ENCODE peak calls at places on chromosomes 16 and 17, in ten cellular contexts. One of them, this sample, is unnamed.

GRCh38 chr17:81867952-81868673 is 3.0 kb downstream of the ARHGDIA start:
- DNase-seq in pancreas: peak; percentile 44
- DNase-seq in OCI-LY7: peak; percentile 31
- DNase-seq in IMR-90: no peak
- DNase-seq in H1: no peak
- DNase-seq in esophagus squamous epithelium: no peak
- DNase-seq in cardiac muscle cell: no peak
- DNase-seq in HepG2: no peak
- DNase-seq in neural progenitor cell: no peak
- DNase-seq in heart right ventricle: no peak
- DNase-seq in this sample: no peak

GRCh38 chr17:73003487-73003886 is 89.0 kb downstream of the SLC39A11 start:
- DNase-seq in pancreas: peak; percentile 33
- DNase-seq in cardiac muscle cell: no peak
- DNase-seq in heart right ventricle: no peak
- DNase-seq in HepG2: peak; percentile 41
- DNase-seq in esophagus squamous epithelium: no peak
- DNase-seq in OCI-LY7: no peak
- DNase-seq in IMR-90: no peak
- DNase-seq in neural progenitor cell: no peak
- DNase-seq in H1: no peak
- DNase-seq in this sample: no peak

GRCh38 chr16:87543436-87544191 is 50.8 kb upstream of the ZCCHC14 start:
- DNase-seq in heart right ventricle: peak; percentile 40
- DNase-seq in H1: no peak
- DNase-seq in esophagus squamous epithelium: no peak
- DNase-seq in HepG2: no peak
- DNase-seq in neural progenitor cell: no peak
- DNase-seq in pancreas: no peak
- DNase-seq in cardiac muscle cell: peak; percentile 43
- DNase-seq in IMR-90: no peak
- DNase-seq in OCI-LY7: peak; percentile 14
- DNase-seq in this sample: no peak

GRCh38 chr17:65942592-65942991 is 249.3 kb downstream of the CEP112 start:
- DNase-seq in heart right ventricle: no peak
- DNase-seq in cardiac muscle cell: no peak
- DNase-seq in esophagus squamous epithelium: no peak
- DNase-seq in pancreas: no peak
- DNase-seq in HepG2: no peak
- DNase-seq in neural progenitor cell: no peak
- DNase-seq in IMR-90: no peak
- DNase-seq in OCI-LY7: no peak
- DNase-seq in H1: no peak
- DNase-seq in this sample: no peak

GRCh38 chr16:18816286-18816685 is 14.9 kb upstream of the ARL6IP1 start:
- DNase-seq in pancreas: no peak
- DNase-seq in neural progenitor cell: no peak
- DNase-seq in H1: no peak
- DNase-seq in esophagus squamous epithelium: no peak
- DNase-seq in IMR-90: no peak
- DNase-seq in HepG2: no peak
- DNase-seq in cardiac muscle cell: no peak
- DNase-seq in OCI-LY7: no peak
- DNase-seq in heart right ventricle: no peak
- DNase-seq in this sample: no peak

GRCh38 chr17:51214920-51215319 is 44.9 kb downstream of the MBTD1 start:
- DNase-seq in IMR-90: no peak
- DNase-seq in H1: no peak
- DNase-seq in HepG2: no peak
- DNase-seq in neural progenitor cell: no peak
- DNase-seq in esophagus squamous epithelium: no peak
- DNase-seq in heart right ventricle: no peak
- DNase-seq in OCI-LY7: no peak
- DNase-seq in cardiac muscle cell: peak; percentile 6
- DNase-seq in pancreas: no peak
- DNase-seq in this sample: no peak

GRCh38 chr17:55053855-55054254 is 85.3 kb downstream of the STXBP4 start:
- DNase-seq in neural progenitor cell: no peak
- DNase-seq in cardiac muscle cell: peak; percentile 31
- DNase-seq in esophagus squamous epithelium: no peak
- DNase-seq in heart right ventricle: no peak
- DNase-seq in pancreas: no peak
- DNase-seq in OCI-LY7: peak; percentile 20
- DNase-seq in IMR-90: peak; percentile 13
- DNase-seq in H1: no peak
- DNase-seq in HepG2: no peak
- DNase-seq in this sample: peak; percentile 34

GRCh38 chr17:40958086-40958953 is 8.4 kb downstream of the KRT39 start:
- DNase-seq in heart right ventricle: no peak
- DNase-seq in cardiac muscle cell: no peak
- DNase-seq in esophagus squamous epithelium: no peak
- DNase-seq in neural progenitor cell: no peak
- DNase-seq in OCI-LY7: no peak
- DNase-seq in IMR-90: no peak
- DNase-seq in pancreas: no peak
- DNase-seq in H1: no peak
- DNase-seq in HepG2: peak; percentile 92
- DNase-seq in this sample: no peak

GRCh38 chr17:1720856-1721386 is 3.6 kb upstream of the WDR81 start:
- DNase-seq in heart right ventricle: peak; percentile 55
- DNase-seq in H1: no peak
- DNase-seq in neural progenitor cell: peak; percentile 64
- DNase-seq in cardiac muscle cell: peak; percentile 67
- DNase-seq in OCI-LY7: peak; percentile 77
- DNase-seq in HepG2: peak; percentile 51
- DNase-seq in pancreas: peak; percentile 49
- DNase-seq in esophagus squamous epithelium: no peak
- DNase-seq in IMR-90: peak; percentile 56
- DNase-seq in this sample: peak; percentile 69

GRCh38 chr17:16328997-16329396 is 24.3 kb downstream of the CENPV start:
- DNase-seq in IMR-90: no peak
- DNase-seq in esophagus squamous epithelium: no peak
- DNase-seq in OCI-LY7: no peak
- DNase-seq in neural progenitor cell: peak; percentile 8
- DNase-seq in heart right ventricle: no peak
- DNase-seq in H1: no peak
- DNase-seq in pancreas: no peak
- DNase-seq in HepG2: no peak
- DNase-seq in cardiac muscle cell: peak; percentile 3
- DNase-seq in this sample: peak; percentile 56

GRCh38 chr17:72305964-72306551 is 185.2 kb downstream of the SOX9 start:
- DNase-seq in HepG2: no peak
- DNase-seq in OCI-LY7: no peak
- DNase-seq in heart right ventricle: no peak
- DNase-seq in neural progenitor cell: no peak
- DNase-seq in esophagus squamous epithelium: no peak
- DNase-seq in cardiac muscle cell: peak; percentile 62
- DNase-seq in H1: no peak
- DNase-seq in pancreas: no peak
- DNase-seq in IMR-90: no peak
- DNase-seq in this sample: no peak

GRCh38 chr17:32774286-32775084 is 102.4 kb downstream of the MYO1D start:
- DNase-seq in cardiac muscle cell: no peak
- DNase-seq in IMR-90: no peak
- DNase-seq in OCI-LY7: no peak
- DNase-seq in pancreas: no peak
- DNase-seq in H1: no peak
- DNase-seq in heart right ventricle: no peak
- DNase-seq in esophagus squamous epithelium: no peak
- DNase-seq in neural progenitor cell: no peak
- DNase-seq in HepG2: no peak
- DNase-seq in this sample: no peak

GRCh38 chr17:75774471-75774987 is 9.5 kb upstream of the GALK1 start:
- DNase-seq in heart right ventricle: no peak
- DNase-seq in neural progenitor cell: no peak
- DNase-seq in esophagus squamous epithelium: no peak
- DNase-seq in pancreas: no peak
- DNase-seq in H1: no peak
- DNase-seq in IMR-90: no peak
- DNase-seq in OCI-LY7: no peak
- DNase-seq in HepG2: no peak
- DNase-seq in cardiac muscle cell: no peak
- DNase-seq in this sample: no peak
- H3K27ac ChIP-seq in heart right ventricle: no peak overlapping the region
- H3K27ac ChIP-seq in neural progenitor cell: peak overlapping the region; percentile 61
- H3K27ac ChIP-seq in esophagus squamous epithelium: no peak overlapping the region
- H3K27ac ChIP-seq in pancreas: no peak overlapping the region
- H3K27ac ChIP-seq in H1: no peak overlapping the region
- H3K27ac ChIP-seq in IMR-90: no peak overlapping the region
- H3K27ac ChIP-seq in OCI-LY7: no peak overlapping the region
- H3K27ac ChIP-seq in HepG2: no peak overlapping the region
- H3K27ac ChIP-seq in cardiac muscle cell: no peak overlapping the region
- H3K27ac ChIP-seq in this sample: no peak overlapping the region

GRCh38 chr16:19898166-19898565 is 13.5 kb upstream of the GPRC5B start:
- DNase-seq in neural progenitor cell: no peak
- DNase-seq in OCI-LY7: no peak
- DNase-seq in pancreas: no peak
- DNase-seq in H1: no peak
- DNase-seq in esophagus squamous epithelium: no peak
- DNase-seq in HepG2: no peak
- DNase-seq in IMR-90: no peak
- DNase-seq in cardiac muscle cell: no peak
- DNase-seq in heart right ventricle: no peak
- DNase-seq in this sample: no peak

GRCh38 chr16:19892902-19893301 is 8.3 kb upstream of the GPRC5B start:
- DNase-seq in H1: no peak
- DNase-seq in IMR-90: no peak
- DNase-seq in HepG2: no peak
- DNase-seq in cardiac muscle cell: no peak
- DNase-seq in OCI-LY7: no peak
- DNase-seq in pancreas: no peak
- DNase-seq in neural progenitor cell: no peak
- DNase-seq in esophagus squamous epithelium: no peak
- DNase-seq in heart right ventricle: no peak
- DNase-seq in this sample: no peak

GRCh38 chr16:19896951-19897350 is 12.3 kb upstream of the GPRC5B start:
- DNase-seq in esophagus squamous epithelium: no peak
- DNase-seq in neural progenitor cell: no peak
- DNase-seq in H1: no peak
- DNase-seq in cardiac muscle cell: no peak
- DNase-seq in OCI-LY7: no peak
- DNase-seq in pancreas: no peak
- DNase-seq in IMR-90: no peak
- DNase-seq in HepG2: no peak
- DNase-seq in heart right ventricle: no peak
- DNase-seq in this sample: no peak

GRCh38 chr16:19890901-19891300 is 6.3 kb upstream of the GPRC5B start:
- DNase-seq in esophagus squamous epithelium: no peak
- DNase-seq in neural progenitor cell: no peak
- DNase-seq in heart right ventricle: no peak
- DNase-seq in OCI-LY7: no peak
- DNase-seq in IMR-90: no peak
- DNase-seq in pancreas: no peak
- DNase-seq in HepG2: no peak
- DNase-seq in cardiac muscle cell: no peak
- DNase-seq in H1: no peak
- DNase-seq in this sample: no peak

GRCh38 chr16:19894586-19894985 is 9.9 kb upstream of the GPRC5B start:
- DNase-seq in pancreas: no peak
- DNase-seq in esophagus squamous epithelium: no peak
- DNase-seq in HepG2: no peak
- DNase-seq in heart right ventricle: no peak
- DNase-seq in cardiac muscle cell: no peak
- DNase-seq in neural progenitor cell: no peak
- DNase-seq in IMR-90: no peak
- DNase-seq in H1: no peak
- DNase-seq in OCI-LY7: no peak
- DNase-seq in this sample: no peak
- H3K9me3 ChIP-seq in pancreas: no peaks in the 10 kb centered on the region
- H3K9me3 ChIP-seq in esophagus squamous epithelium: no peaks in the 10 kb centered on the region
- H3K9me3 ChIP-seq in HepG2: no peaks in the 10 kb centered on the region
- H3K9me3 ChIP-seq in heart right ventricle: peaks cover 5% of the 10 kb centered on the region
- H3K9me3 ChIP-seq in cardiac muscle cell: no peaks in the 10 kb centered on the region
- H3K9me3 ChIP-seq in neural progenitor cell: no peaks in the 10 kb centered on the region
- H3K9me3 ChIP-seq in IMR-90: peaks cover 2% of the 10 kb centered on the region
- H3K9me3 ChIP-seq in H1: no peaks in the 10 kb centered on the region
- H3K9me3 ChIP-seq in OCI-LY7: no peaks in the 10 kb centered on the region
- H3K9me3 ChIP-seq in this sample: no peaks in the 10 kb centered on the region

DNA sequence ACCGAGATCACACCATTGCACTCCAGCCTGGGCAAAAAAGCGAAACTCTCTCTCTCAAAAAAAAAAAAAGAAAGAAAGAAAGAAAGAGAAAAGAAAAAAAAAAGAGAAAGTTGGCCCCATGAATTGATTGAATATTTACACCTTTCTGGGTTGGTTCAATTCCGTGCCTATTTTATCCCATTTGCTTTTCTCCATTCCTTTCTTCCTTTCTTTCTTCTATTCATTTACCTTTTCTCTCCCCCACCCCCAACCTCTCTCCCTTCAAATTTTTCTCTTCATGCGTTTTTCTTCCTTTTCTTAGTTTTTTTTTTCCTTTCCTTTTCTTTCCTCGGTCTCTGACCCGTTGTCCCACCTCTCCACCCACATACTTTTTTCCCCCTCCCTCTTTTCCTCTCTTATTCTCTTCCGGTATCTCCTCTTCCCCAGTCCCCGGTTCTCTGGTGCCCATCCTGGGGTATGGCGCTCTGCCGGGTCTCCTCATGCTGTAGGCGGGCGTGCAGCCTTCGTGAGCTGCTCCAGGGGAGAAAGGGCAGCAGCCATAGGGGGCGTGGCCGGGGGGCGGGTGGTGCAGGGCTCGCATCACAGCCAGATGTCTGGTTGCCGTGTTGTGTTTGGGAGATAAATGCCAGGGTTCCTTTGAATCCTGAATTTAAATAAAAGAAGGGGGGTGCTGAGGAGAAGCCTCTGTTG is 5.3 kb upstream of the COL1A1 start:
- DNase-seq in OCI-LY7: no peak
- DNase-seq in cardiac muscle cell: peak; percentile 72
- DNase-seq in HepG2: no peak
- DNase-seq in esophagus squamous epithelium: no peak
- DNase-seq in heart right ventricle: peak; percentile 52
- DNase-seq in neural progenitor cell: peak; percentile 85
- DNase-seq in pancreas: no peak
- DNase-seq in H1: no peak
- DNase-seq in IMR-90: peak; percentile 66
- DNase-seq in this sample: peak; percentile 43
- H3K4me3 ChIP-seq in OCI-LY7: no peak overlapping the region
- H3K4me3 ChIP-seq in cardiac muscle cell: no peak overlapping the region
- H3K4me3 ChIP-seq in HepG2: no peak overlapping the region
- H3K4me3 ChIP-seq in esophagus squamous epithelium: no peak overlapping the region
- H3K4me3 ChIP-seq in heart right ventricle: peak overlapping the region; percentile 8
- H3K4me3 ChIP-seq in neural progenitor cell: peak overlapping the region; percentile 22
- H3K4me3 ChIP-seq in pancreas: no peak overlapping the region
- H3K4me3 ChIP-seq in H1: no peak overlapping the region
- H3K4me3 ChIP-seq in IMR-90: peak overlapping the region; percentile 23
- H3K4me3 ChIP-seq in this sample: no peak overlapping the region

GRCh38 chr17:46118969-46119368 is 74.3 kb downstream of the KANSL1 start:
- DNase-seq in pancreas: no peak
- DNase-seq in neural progenitor cell: no peak
- DNase-seq in esophagus squamous epithelium: no peak
- DNase-seq in OCI-LY7: no peak
- DNase-seq in cardiac muscle cell: no peak
- DNase-seq in H1: no peak
- DNase-seq in heart right ventricle: no peak
- DNase-seq in IMR-90: no peak
- DNase-seq in HepG2: no peak
- DNase-seq in this sample: no peak
- H3K27ac ChIP-seq in pancreas: no peak overlapping the region
- H3K27ac ChIP-seq in neural progenitor cell: peak overlapping the region; percentile 27
- H3K27ac ChIP-seq in esophagus squamous epithelium: no peak overlapping the region
- H3K27ac ChIP-seq in OCI-LY7: no peak overlapping the region
- H3K27ac ChIP-seq in cardiac muscle cell: no peak overlapping the region
- H3K27ac ChIP-seq in H1: no peak overlapping the region
- H3K27ac ChIP-seq in heart right ventricle: no peak overlapping the region
- H3K27ac ChIP-seq in IMR-90: no peak overlapping the region
- H3K27ac ChIP-seq in HepG2: no peak overlapping the region
- H3K27ac ChIP-seq in this sample: no peak overlapping the region